ENCODE peak calls at places on chromosomes 5 and 9, in seven cellular contexts. One of them, this sample, is unnamed.

GRCh38 chr5:85263125-85263524 is 878.4 kb upstream of the EDIL3 start:
- DNase-seq in H4: no peak
- DNase-seq in NCI-H2029: no peak
- DNase-seq in activated CD8-positive, alpha-beta memory T cell treated with anti-CD3 and anti-CD28 coated beads, Interleukin-2, amount 50 U/mL, for 48 hours: no peak
- DNase-seq in NCI-H1436: no peak
- DNase-seq in body of pancreas: no peak
- DNase-seq in testis: no peak
- DNase-seq in this sample: peak

GRCh38 chr5:159826351-159827222 is 89.7 kb upstream of the ADRA1B start:
- DNase-seq in H4: peak
- DNase-seq in NCI-H2029: peak
- DNase-seq in activated CD8-positive, alpha-beta memory T cell treated with anti-CD3 and anti-CD28 coated beads, Interleukin-2, amount 50 U/mL, for 48 hours: no peak
- DNase-seq in NCI-H1436: no peak
- DNase-seq in body of pancreas: no peak
- DNase-seq in testis: no peak
- DNase-seq in this sample: peak

GRCh38 chr5:147567917-147568598 is 58.2 kb upstream of the DPYSL3 start:
- DNase-seq in H4: peak
- DNase-seq in NCI-H2029: no peak
- DNase-seq in activated CD8-positive, alpha-beta memory T cell treated with anti-CD3 and anti-CD28 coated beads, Interleukin-2, amount 50 U/mL, for 48 hours: no peak
- DNase-seq in NCI-H1436: no peak
- DNase-seq in body of pancreas: no peak
- DNase-seq in testis: no peak
- DNase-seq in this sample: peak

GRCh38 chr5:168128154-168128553 is 163.3 kb upstream of the WWC1 start:
- DNase-seq in H4: no peak
- DNase-seq in NCI-H2029: no peak
- DNase-seq in activated CD8-positive, alpha-beta memory T cell treated with anti-CD3 and anti-CD28 coated beads, Interleukin-2, amount 50 U/mL, for 48 hours: no peak
- DNase-seq in NCI-H1436: no peak
- DNase-seq in body of pancreas: no peak
- DNase-seq in testis: no peak
- DNase-seq in this sample: no peak

GRCh38 chr9:122071716-122072115 is 21.4 kb downstream of the TTLL11 start:
- DNase-seq in H4: no peak
- DNase-seq in NCI-H2029: no peak
- DNase-seq in activated CD8-positive, alpha-beta memory T cell treated with anti-CD3 and anti-CD28 coated beads, Interleukin-2, amount 50 U/mL, for 48 hours: no peak
- DNase-seq in NCI-H1436: no peak
- DNase-seq in body of pancreas: no peak
- DNase-seq in testis: no peak
- DNase-seq in this sample: no peak

GRCh38 chr5:82526540-82526939 is 248.4 kb upstream of the RPS23 start:
- DNase-seq in H4: no peak
- DNase-seq in NCI-H2029: no peak
- DNase-seq in activated CD8-positive, alpha-beta memory T cell treated with anti-CD3 and anti-CD28 coated beads, Interleukin-2, amount 50 U/mL, for 48 hours: no peak
- DNase-seq in NCI-H1436: no peak
- DNase-seq in body of pancreas: no peak
- DNase-seq in testis: no peak
- DNase-seq in this sample: no peak

GRCh38 chr5:157778121-157778805 is 34.8 kb downstream of the LSM11 start:
- DNase-seq in H4: peak
- DNase-seq in NCI-H2029: peak
- DNase-seq in activated CD8-positive, alpha-beta memory T cell treated with anti-CD3 and anti-CD28 coated beads, Interleukin-2, amount 50 U/mL, for 48 hours: no peak
- DNase-seq in NCI-H1436: no peak
- DNase-seq in body of pancreas: peak
- DNase-seq in testis: no peak
- DNase-seq in this sample: peak

GRCh38 chr5:81156732-81157131 is 76.4 kb upstream of the CKMT2 start:
- DNase-seq in H4: no peak
- DNase-seq in NCI-H2029: no peak
- DNase-seq in activated CD8-positive, alpha-beta memory T cell treated with anti-CD3 and anti-CD28 coated beads, Interleukin-2, amount 50 U/mL, for 48 hours: no peak
- DNase-seq in NCI-H1436: no peak
- DNase-seq in body of pancreas: no peak
- DNase-seq in testis: no peak
- DNase-seq in this sample: no peak

GRCh38 chr9:28735943-28736342 is 1162.7 kb upstream of the C9orf72 start:
- DNase-seq in H4: no peak
- DNase-seq in NCI-H2029: no peak
- DNase-seq in activated CD8-positive, alpha-beta memory T cell treated with anti-CD3 and anti-CD28 coated beads, Interleukin-2, amount 50 U/mL, for 48 hours: no peak
- DNase-seq in NCI-H1436: peak
- DNase-seq in body of pancreas: no peak
- DNase-seq in testis: no peak
- DNase-seq in this sample: peak

GRCh38 chr5:169494383-169495251 is 89.0 kb upstream of the SPDL1 start:
- DNase-seq in H4: no peak
- DNase-seq in NCI-H2029: no peak
- DNase-seq in activated CD8-positive, alpha-beta memory T cell treated with anti-CD3 and anti-CD28 coated beads, Interleukin-2, amount 50 U/mL, for 48 hours: no peak
- DNase-seq in NCI-H1436: no peak
- DNase-seq in body of pancreas: no peak
- DNase-seq in testis: no peak
- DNase-seq in this sample: no peak

GRCh38 chr5:65163698-65164097 is 318.0 kb downstream of the ADAMTS6 start:
- DNase-seq in H4: no peak
- DNase-seq in NCI-H2029: no peak
- DNase-seq in activated CD8-positive, alpha-beta memory T cell treated with anti-CD3 and anti-CD28 coated beads, Interleukin-2, amount 50 U/mL, for 48 hours: no peak
- DNase-seq in NCI-H1436: no peak
- DNase-seq in body of pancreas: no peak
- DNase-seq in testis: no peak
- DNase-seq in this sample: no peak

GRCh38 chr5:60843693-60844428 is at the start of gene ELOVL7:
- DNase-seq in H4: peak
- DNase-seq in NCI-H2029: peak
- DNase-seq in activated CD8-positive, alpha-beta memory T cell treated with anti-CD3 and anti-CD28 coated beads, Interleukin-2, amount 50 U/mL, for 48 hours: peak
- DNase-seq in NCI-H1436: peak
- DNase-seq in body of pancreas: peak
- DNase-seq in testis: peak
- DNase-seq in this sample: peak

GRCh38 chr5:171667341-171668096 is 118.1 kb upstream of the SMIM23 start:
- DNase-seq in H4: peak
- DNase-seq in NCI-H2029: no peak
- DNase-seq in activated CD8-positive, alpha-beta memory T cell treated with anti-CD3 and anti-CD28 coated beads, Interleukin-2, amount 50 U/mL, for 48 hours: no peak
- DNase-seq in NCI-H1436: no peak
- DNase-seq in body of pancreas: peak
- DNase-seq in testis: peak
- DNase-seq in this sample: no peak

GRCh38 chr5:158174918-158175663 is 316.1 kb upstream of the CLINT1 start:
- DNase-seq in H4: peak
- DNase-seq in NCI-H2029: no peak
- DNase-seq in activated CD8-positive, alpha-beta memory T cell treated with anti-CD3 and anti-CD28 coated beads, Interleukin-2, amount 50 U/mL, for 48 hours: peak
- DNase-seq in NCI-H1436: peak
- DNase-seq in body of pancreas: peak
- DNase-seq in testis: peak
- DNase-seq in this sample: peak

GRCh38 chr5:143262393-143263174 is 140.9 kb downstream of the NR3C1 start:
- DNase-seq in H4: peak
- DNase-seq in NCI-H2029: no peak
- DNase-seq in activated CD8-positive, alpha-beta memory T cell treated with anti-CD3 and anti-CD28 coated beads, Interleukin-2, amount 50 U/mL, for 48 hours: no peak
- DNase-seq in NCI-H1436: no peak
- DNase-seq in body of pancreas: no peak
- DNase-seq in testis: no peak
- DNase-seq in this sample: no peak

GRCh38 chr5:113663879-113664278 is 150.4 kb downstream of the YTHDC2 start:
- DNase-seq in H4: peak
- DNase-seq in NCI-H2029: no peak
- DNase-seq in activated CD8-positive, alpha-beta memory T cell treated with anti-CD3 and anti-CD28 coated beads, Interleukin-2, amount 50 U/mL, for 48 hours: peak
- DNase-seq in NCI-H1436: peak
- DNase-seq in body of pancreas: peak
- DNase-seq in testis: peak
- DNase-seq in this sample: peak

GRCh38 chr5:1322955-1323802 is 21.7 kb downstream of the CLPTM1L start:
- DNase-seq in H4: no peak
- DNase-seq in NCI-H2029: no peak
- DNase-seq in activated CD8-positive, alpha-beta memory T cell treated with anti-CD3 and anti-CD28 coated beads, Interleukin-2, amount 50 U/mL, for 48 hours: peak
- DNase-seq in NCI-H1436: no peak
- DNase-seq in body of pancreas: peak
- DNase-seq in testis: peak
- DNase-seq in this sample: no peak

GRCh38 chr5:67165524-67166459 is 30.8 kb downstream of the CD180 start:
- DNase-seq in H4: no peak
- DNase-seq in NCI-H2029: peak
- DNase-seq in activated CD8-positive, alpha-beta memory T cell treated with anti-CD3 and anti-CD28 coated beads, Interleukin-2, amount 50 U/mL, for 48 hours: peak
- DNase-seq in NCI-H1436: no peak
- DNase-seq in body of pancreas: peak
- DNase-seq in testis: peak
- DNase-seq in this sample: peak

GRCh38 chr5:156037151-156037909 is 289.6 kb upstream of the SGCD start:
- DNase-seq in H4: no peak
- DNase-seq in NCI-H2029: no peak
- DNase-seq in activated CD8-positive, alpha-beta memory T cell treated with anti-CD3 and anti-CD28 coated beads, Interleukin-2, amount 50 U/mL, for 48 hours: no peak
- DNase-seq in NCI-H1436: no peak
- DNase-seq in body of pancreas: no peak
- DNase-seq in testis: no peak
- DNase-seq in this sample: peak

GRCh38 chr5:127400946-127401670 is 110.5 kb downstream of the MEGF10 start:
- DNase-seq in H4: peak
- DNase-seq in NCI-H2029: no peak
- DNase-seq in activated CD8-positive, alpha-beta memory T cell treated with anti-CD3 and anti-CD28 coated beads, Interleukin-2, amount 50 U/mL, for 48 hours: no peak
- DNase-seq in NCI-H1436: no peak
- DNase-seq in body of pancreas: no peak
- DNase-seq in testis: no peak
- DNase-seq in this sample: peak

GRCh38 chr5:59317023-59317771 is 576.3 kb downstream of the PDE4D start:
- DNase-seq in H4: peak
- DNase-seq in NCI-H2029: peak
- DNase-seq in activated CD8-positive, alpha-beta memory T cell treated with anti-CD3 and anti-CD28 coated beads, Interleukin-2, amount 50 U/mL, for 48 hours: no peak
- DNase-seq in NCI-H1436: peak
- DNase-seq in body of pancreas: no peak
- DNase-seq in testis: peak
- DNase-seq in this sample: peak

GRCh38 chr5:32096891-32097592 is 77.1 kb downstream of the GOLPH3 start:
- DNase-seq in H4: no peak
- DNase-seq in NCI-H2029: no peak
- DNase-seq in activated CD8-positive, alpha-beta memory T cell treated with anti-CD3 and anti-CD28 coated beads, Interleukin-2, amount 50 U/mL, for 48 hours: no peak
- DNase-seq in NCI-H1436: no peak
- DNase-seq in body of pancreas: no peak
- DNase-seq in testis: no peak
- DNase-seq in this sample: peak

GRCh38 chr5:147876626-147877025 is 1.9 kb upstream of the SCGB3A2 start:
- DNase-seq in H4: no peak
- DNase-seq in NCI-H2029: no peak
- DNase-seq in activated CD8-positive, alpha-beta memory T cell treated with anti-CD3 and anti-CD28 coated beads, Interleukin-2, amount 50 U/mL, for 48 hours: no peak
- DNase-seq in NCI-H1436: no peak
- DNase-seq in body of pancreas: no peak
- DNase-seq in testis: no peak
- DNase-seq in this sample: no peak

GRCh38 chr5:93575466-93575865 is 5.6 kb downstream of the NR2F1-AS1 start:
- DNase-seq in H4: no peak
- DNase-seq in NCI-H2029: no peak
- DNase-seq in activated CD8-positive, alpha-beta memory T cell treated with anti-CD3 and anti-CD28 coated beads, Interleukin-2, amount 50 U/mL, for 48 hours: no peak
- DNase-seq in NCI-H1436: no peak
- DNase-seq in body of pancreas: no peak
- DNase-seq in testis: no peak
- DNase-seq in this sample: no peak

GRCh38 chr9:134925011-134925511 is 7.3 kb upstream of the FCN1 start:
- DNase-seq in H4: no peak
- DNase-seq in NCI-H2029: no peak
- DNase-seq in activated CD8-positive, alpha-beta memory T cell treated with anti-CD3 and anti-CD28 coated beads, Interleukin-2, amount 50 U/mL, for 48 hours: no peak
- DNase-seq in NCI-H1436: no peak
- DNase-seq in body of pancreas: no peak
- DNase-seq in testis: no peak
- DNase-seq in this sample: no peak

GRCh38 chr9:114000063-114000454 is 78.0 kb downstream of the AMBP start:
- DNase-seq in H4: no peak
- DNase-seq in NCI-H2029: no peak
- DNase-seq in activated CD8-positive, alpha-beta memory T cell treated with anti-CD3 and anti-CD28 coated beads, Interleukin-2, amount 50 U/mL, for 48 hours: peak
- DNase-seq in NCI-H1436: no peak
- DNase-seq in body of pancreas: no peak
- DNase-seq in testis: peak
- DNase-seq in this sample: no peak

GRCh38 chr9:21634951-21635350 is 152.8 kb upstream of the IFNE start:
- DNase-seq in H4: no peak
- DNase-seq in NCI-H2029: no peak
- DNase-seq in activated CD8-positive, alpha-beta memory T cell treated with anti-CD3 and anti-CD28 coated beads, Interleukin-2, amount 50 U/mL, for 48 hours: no peak
- DNase-seq in NCI-H1436: no peak
- DNase-seq in body of pancreas: no peak
- DNase-seq in testis: no peak
- DNase-seq in this sample: no peak

GRCh38 chr5:56172225-56172624 is 60.9 kb downstream of the ANKRD55 start:
- DNase-seq in H4: no peak
- DNase-seq in NCI-H2029: no peak
- DNase-seq in activated CD8-positive, alpha-beta memory T cell treated with anti-CD3 and anti-CD28 coated beads, Interleukin-2, amount 50 U/mL, for 48 hours: no peak
- DNase-seq in NCI-H1436: no peak
- DNase-seq in body of pancreas: no peak
- DNase-seq in testis: no peak
- DNase-seq in this sample: no peak

GRCh38 chr9:16640649-16641048 is 229.8 kb downstream of the BNC2 start:
- DNase-seq in H4: no peak
- DNase-seq in NCI-H2029: no peak
- DNase-seq in activated CD8-positive, alpha-beta memory T cell treated with anti-CD3 and anti-CD28 coated beads, Interleukin-2, amount 50 U/mL, for 48 hours: no peak
- DNase-seq in NCI-H1436: no peak
- DNase-seq in body of pancreas: no peak
- DNase-seq in testis: no peak
- DNase-seq in this sample: peak

GRCh38 chr5:57750282-57750681 is 267.7 kb upstream of the ACTBL2 start:
- DNase-seq in H4: no peak
- DNase-seq in NCI-H2029: no peak
- DNase-seq in activated CD8-positive, alpha-beta memory T cell treated with anti-CD3 and anti-CD28 coated beads, Interleukin-2, amount 50 U/mL, for 48 hours: no peak
- DNase-seq in NCI-H1436: no peak
- DNase-seq in body of pancreas: no peak
- DNase-seq in testis: no peak
- DNase-seq in this sample: no peak

GRCh38 chr9:126173401-126173800 is 153.2 kb upstream of the MVB12B start:
- DNase-seq in H4: no peak
- DNase-seq in NCI-H2029: no peak
- DNase-seq in activated CD8-positive, alpha-beta memory T cell treated with anti-CD3 and anti-CD28 coated beads, Interleukin-2, amount 50 U/mL, for 48 hours: peak
- DNase-seq in NCI-H1436: no peak
- DNase-seq in body of pancreas: no peak
- DNase-seq in testis: no peak
- DNase-seq in this sample: no peak

GRCh38 chr5:180113660-180114303 is 42.2 kb upstream of the RNF130 start:
- DNase-seq in H4: no peak
- DNase-seq in NCI-H2029: no peak
- DNase-seq in activated CD8-positive, alpha-beta memory T cell treated with anti-CD3 and anti-CD28 coated beads, Interleukin-2, amount 50 U/mL, for 48 hours: no peak
- DNase-seq in NCI-H1436: no peak
- DNase-seq in body of pancreas: no peak
- DNase-seq in testis: no peak
- DNase-seq in this sample: no peak

GRCh38 chr5:109844695-109845094 is 155.0 kb downstream of the MAN2A1 start:
- DNase-seq in H4: peak
- DNase-seq in NCI-H2029: no peak
- DNase-seq in activated CD8-positive, alpha-beta memory T cell treated with anti-CD3 and anti-CD28 coated beads, Interleukin-2, amount 50 U/mL, for 48 hours: no peak
- DNase-seq in NCI-H1436: no peak
- DNase-seq in body of pancreas: no peak
- DNase-seq in testis: no peak
- DNase-seq in this sample: no peak

GRCh38 chr5:126370796-126371718 is 52.2 kb upstream of the GRAMD2B start:
- DNase-seq in H4: no peak
- DNase-seq in NCI-H2029: no peak
- DNase-seq in activated CD8-positive, alpha-beta memory T cell treated with anti-CD3 and anti-CD28 coated beads, Interleukin-2, amount 50 U/mL, for 48 hours: no peak
- DNase-seq in NCI-H1436: no peak
- DNase-seq in body of pancreas: peak
- DNase-seq in testis: no peak
- DNase-seq in this sample: peak

GRCh38 chr5:17326600-17327037 is 109.2 kb downstream of the BASP1 start:
- DNase-seq in H4: no peak
- DNase-seq in NCI-H2029: no peak
- DNase-seq in activated CD8-positive, alpha-beta memory T cell treated with anti-CD3 and anti-CD28 coated beads, Interleukin-2, amount 50 U/mL, for 48 hours: no peak
- DNase-seq in NCI-H1436: no peak
- DNase-seq in body of pancreas: no peak
- DNase-seq in testis: no peak
- DNase-seq in this sample: peak

GRCh38 chr5:137888875-137889759 is at the start of gene PKD2L2:
- DNase-seq in H4: peak
- DNase-seq in NCI-H2029: peak
- DNase-seq in activated CD8-positive, alpha-beta memory T cell treated with anti-CD3 and anti-CD28 coated beads, Interleukin-2, amount 50 U/mL, for 48 hours: peak
- DNase-seq in NCI-H1436: no peak
- DNase-seq in body of pancreas: peak
- DNase-seq in testis: peak
- DNase-seq in this sample: peak

GRCh38 chr5:125054106-125054505 is 307.7 kb upstream of the ZNF608 start:
- DNase-seq in H4: no peak
- DNase-seq in NCI-H2029: no peak
- DNase-seq in activated CD8-positive, alpha-beta memory T cell treated with anti-CD3 and anti-CD28 coated beads, Interleukin-2, amount 50 U/mL, for 48 hours: no peak
- DNase-seq in NCI-H1436: no peak
- DNase-seq in body of pancreas: no peak
- DNase-seq in testis: no peak
- DNase-seq in this sample: peak

GRCh38 chr5:172110921-172111873 is 76.8 kb downstream of the STK10 start:
- DNase-seq in H4: peak
- DNase-seq in NCI-H2029: no peak
- DNase-seq in activated CD8-positive, alpha-beta memory T cell treated with anti-CD3 and anti-CD28 coated beads, Interleukin-2, amount 50 U/mL, for 48 hours: peak
- DNase-seq in NCI-H1436: peak
- DNase-seq in body of pancreas: no peak
- DNase-seq in testis: peak
- DNase-seq in this sample: peak